ENCODE peak calls at places on chromosomes 11 and 22, in five cellular contexts. E is stimulated activated naive CD8-positive, alpha-beta T cell treated with anti-CD3 and anti-CD28 coated beads, Interleukin-15, Interleukin-2, amounts not matched to agents 100 U/mL and 50 U/mL, for 24 hours; C is NCI-H524; J is amniotic stem cell; K is RWPE1. F is an unnamed sample.

GRCh38 chr22:37098976-37099577 is 10.4 kb downstream of the TMPRSS6 start:
- DNase-seq in C (no peak), E (no peak), K (no peak), J (no peak), F (no peak)

GRCh38 chr22:50019316-50019715 is 6.8 kb upstream of the IL17REL start:
- DNase-seq in J (no peak), E (peak; percentile 32), K (no peak), C (no peak), F (no peak)

GRCh38 chr11:65225284-65226102 is 36.3 kb upstream of the POLA2 start:
- DNase-seq in K (peak; percentile 77), C (peak; percentile 45), J (peak; percentile 6), E (peak; percentile 68), F (peak; percentile 6)

GRCh38 chr11:67489860-67490726 is 7.3 kb downstream of the AIP start:
- DNase-seq in E (no peak), J (no peak), C (no peak), K (no peak), F (no peak)

GRCh38 chr11:123920943-123921342 is 18.5 kb upstream of the OR4D5 start:
- DNase-seq in E (no peak), K (no peak), C (no peak), J (no peak), F (no peak)

GRCh38 chr11:95884364-95884763 is 39.5 kb downstream of the MTMR2 start:
- DNase-seq in K (peak; percentile 10), E (no peak), J (no peak), C (no peak), F (no peak)

GRCh38 chr11:1077033-1077416 is 2.4 kb downstream of the MUC2 start:
- DNase-seq in C (no peak), E (no peak), J (no peak), K (no peak), F (no peak)

GRCh38 chr11:117143390-117143789 is 697 bp upstream of the PAFAH1B2 start:
- DNase-seq in K (peak; percentile 52), C (peak; percentile 40), E (peak; percentile 36), J (no peak), F (no peak)

GRCh38 chr11:86291466-86292262 is 10.4 kb upstream of the HIKESHI start:
- DNase-seq in J (peak; percentile 39), K (peak; percentile 45), C (peak; percentile 46), E (peak; percentile 80), F (no peak)

GRCh38 chr22:44547371-44547770 is 49.3 kb upstream of the RTL6 start:
- DNase-seq in J (no peak), E (no peak), C (no peak), K (no peak), F (no peak)

GRCh38 chr22:43944670-43945430 is 10.4 kb upstream of the SAMM50 start:
- DNase-seq in C (no peak), J (no peak), K (no peak), E (no peak), F (no peak)

GRCh38 chr11:37978647-37979046 is 1380.6 kb upstream of the RAG2 start:
- DNase-seq in E (no peak), C (no peak), J (no peak), K (no peak), F (no peak)

GRCh38 chr11:7525424-7525823 is 11.6 kb downstream of the PPFIBP2 start:
- DNase-seq in K (no peak), C (no peak), E (no peak), J (no peak), F (no peak)

GRCh38 chr11:8346157-8346755 is 82.6 kb upstream of the LMO1 start:
- DNase-seq in C (no peak), K (no peak), E (no peak), J (no peak), F (no peak)

GRCh38 chr11:3341298-3341697 is 37.6 kb downstream of the ZNF195 start:
- DNase-seq in K (peak; percentile 24), E (peak; percentile 78), C (peak; percentile 44), J (no peak), F (no peak)

GRCh38 chr11:44223261-44223660 is 86.7 kb downstream of the ALX4 start:
- DNase-seq in K (no peak), C (no peak), J (peak; percentile 50), E (no peak), F (no peak)

GRCh38 chr11:116660011-116660410 is 112.8 kb downstream of the BUD13 start:
- DNase-seq in J (no peak), C (peak; percentile 32), K (no peak), E (no peak), F (no peak)

GRCh38 chr11:28757725-28758515 is 649.7 kb downstream of the METTL15 start:
- DNase-seq in J (no peak), E (no peak), K (no peak), C (no peak), F (peak; percentile 78)

GRCh38 chr11:32219320-32219719 is 128.4 kb downstream of the RCN1 start:
- DNase-seq in C (no peak), J (no peak), E (no peak), K (no peak), F (no peak)

GRCh38 chr11:94328587-94329080 is 24.3 kb downstream of the IZUMO1R start:
- DNase-seq in E (no peak), J (no peak), C (no peak), K (no peak), F (no peak)

GRCh38 chr11:132686827-132687370 is 845.4 kb downstream of the OPCML start:
- DNase-seq in K (no peak), E (no peak), C (no peak), J (no peak), F (no peak)

GRCh38 chr11:11963842-11964773 is 44.3 kb downstream of the DKK3 start:
- DNase-seq in E (no peak), K (no peak), J (no peak), C (no peak), F (no peak)

GRCh38 chr11:120667281-120667680 is 155.7 kb downstream of the GRIK4 start:
- DNase-seq in E (no peak), J (no peak), C (no peak), K (no peak), F (no peak)

GRCh38 chr22:37749831-37750595 is 53.2 kb downstream of the TRIOBP start:
- DNase-seq in E (no peak), K (peak; percentile 58), J (no peak), C (no peak), F (no peak)

GRCh38 chr11:7573193-7573557 is 59.4 kb downstream of the PPFIBP2 start:
- DNase-seq in C (no peak), K (no peak), J (no peak), E (no peak), F (no peak)

GRCh38 chr11:94638902-94639373 is 71.8 kb downstream of the PIWIL4 start:
- DNase-seq in J (no peak), E (no peak), K (no peak), C (no peak), F (no peak)

GRCh38 chr11:6297831-6298230 is 22.5 kb downstream of the CAVIN3 start:
- DNase-seq in J (no peak), E (no peak), K (peak; percentile 41), C (peak; percentile 57), F (no peak)

GRCh38 chr11:6414874-6415328 is 4.0 kb downstream of the APBB1 start:
- DNase-seq in K (no peak), E (peak; percentile 52), J (no peak), C (no peak), F (no peak)

GRCh38 chr11:83241291-83241946 is 44.7 kb downstream of the CCDC90B start:
- DNase-seq in K (peak; percentile 60), C (peak; percentile 65), E (peak; percentile 23), J (peak; percentile 58), F (peak; percentile 20)

GRCh38 chr11:113350646-113351045 is 36.3 kb downstream of the TTC12 start:
- DNase-seq in E (no peak), C (peak; percentile 45), K (no peak), J (no peak), F (no peak)

GRCh38 chr11:8672346-8672745 is 10.1 kb downstream of the TRIM66 start:
- DNase-seq in C (no peak), E (no peak), K (no peak), J (no peak), F (no peak)

GRCh38 chr22:23525510-23525909 is 54.6 kb downstream of the IGLL1 start:
- DNase-seq in C (no peak), K (no peak), J (no peak), E (no peak), F (no peak)

GRCh38 chr22:34592341-34592740 is 473.6 kb upstream of the ISX start:
- DNase-seq in E (no peak), C (no peak), K (no peak), J (no peak), F (no peak)

GRCh38 chr22:23269441-23270211 is 89.3 kb downstream of the BCR start:
- DNase-seq in C (peak; percentile 23), J (no peak), E (no peak), K (no peak), F (no peak)

GRCh38 chr22:24232725-24233124 is 12.2 kb downstream of the GGT5 start:
- DNase-seq in J (no peak), E (no peak), C (no peak), K (no peak), F (no peak)

GRCh38 chr11:98566978-98567377 is 453.8 kb upstream of the CNTN5 start:
- DNase-seq in J (no peak), K (no peak), E (no peak), C (no peak), F (no peak)